ENCODE peak calls at places on chromosomes 4 and X, in nine cellular contexts. T is tibial artery; W is mammary epithelial cell; V is stimulated activated CD4-positive, alpha-beta T cell treated with anti-CD3 and anti-CD28 coated beads, TNF-alpha, amount 100 ng/mL, for 1 hour; X is neural crest cell; L is NCI-H345; B is NCI-H1930; Q is T47D; K is astrocyte of the hippocampus. O is an unnamed sample.
A peak's percentile ranks its signal among the peaks of the same experiment; 100 is the strongest.

GRCh38 chr4:26701786-26702227 is 117.9 kb downstream of the TBC1D19 start:
- DNase-seq in T (no peak), W (no peak), V (no peak), X (no peak), L (no peak), B (no peak), Q (no peak), K (no peak), O (no peak)

GRCh38 chrX:140524556-140524955 is 19.7 kb upstream of the SOX3 start:
- DNase-seq in T (no peak), W (no peak), V (no peak), X (no peak), L (no peak), B (no peak), Q (no peak), K (peak; percentile 65), O (no peak)

GRCh38 chr4:153156263-153156662 is 48.0 kb upstream of the TRIM2 start:
- DNase-seq in T (no peak), W (no peak), V (no peak), X (no peak), L (no peak), B (no peak), Q (no peak), K (peak; percentile 48), O (no peak)

GRCh38 chrX:51292421-51292820 is 40.2 kb upstream of the NUDT10 start:
- DNase-seq in T (no peak), W (no peak), V (no peak), X (no peak), L (no peak), B (no peak), Q (no peak), K (no peak), O (no peak)

GRCh38 chr4:136395212-136395722 is 1137.0 kb downstream of the PCDH18 start:
- DNase-seq in T (no peak), W (no peak), V (no peak), X (no peak), L (no peak), B (no peak), Q (no peak), K (peak; percentile 8), O (no peak)

GRCh38 chr4:14178421-14178820 is 550.9 kb upstream of the BOD1L1 start:
- DNase-seq in T (no peak), W (peak; percentile 37), V (no peak), X (no peak), L (no peak), B (no peak), Q (no peak), K (no peak), O (no peak)

GRCh38 chrX:41823402-41823801 is 99.4 kb downstream of the GPR82 start:
- DNase-seq in T (no peak), W (no peak), V (no peak), X (no peak), L (no peak), B (no peak), Q (no peak), K (no peak), O (no peak)

GRCh38 chr4:144399927-144400326 is 246.0 kb upstream of the HHIP start:
- DNase-seq in T (no peak), W (peak; percentile 95), V (no peak), X (no peak), L (peak; percentile 60), B (no peak), Q (no peak), K (peak; percentile 87), O (no peak)

GRCh38 chrX:40012039-40012799 is 85.5 kb downstream of the BCOR start:
- DNase-seq in T (peak; percentile 38), W (no peak), V (no peak), X (no peak), L (peak; percentile 26), B (no peak), Q (peak; percentile 42), K (peak; percentile 60), O (no peak)

GRCh38 chrX:17669458-17669857 is 67.8 kb upstream of the SCML1 start:
- DNase-seq in T (no peak), W (no peak), V (no peak), X (no peak), L (no peak), B (no peak), Q (no peak), K (no peak), O (no peak)

GRCh38 chr4:110636231-110636676 is 13.4 kb upstream of the PITX2 start:
- DNase-seq in T (no peak), W (no peak), V (no peak), X (no peak), L (no peak), B (no peak), Q (no peak), K (no peak), O (no peak)

GRCh38 chrX:638482-639131 is 8.0 kb downstream of the SHOX start:
- DNase-seq in T (no peak), W (no peak), V (no peak), X (no peak), L (no peak), B (no peak), Q (no peak), K (no peak), O (no peak)

GRCh38 chr4:133152330-133152791 is 3.3 kb downstream of the PCDH10 start:
- DNase-seq in T (no peak), W (no peak), V (no peak), X (peak; percentile 4), L (peak; percentile 30), B (peak; percentile 32), Q (no peak), K (peak; percentile 63), O (no peak)

GRCh38 chr4:176464748-176465147 is 145.0 kb downstream of the SPCS3 start:
- DNase-seq in T (no peak), W (no peak), V (no peak), X (no peak), L (no peak), B (no peak), Q (no peak), K (no peak), O (no peak)

GRCh38 chr4:151195801-151196200 is 81.2 kb upstream of the PRSS48 start:
- DNase-seq in T (no peak), W (peak; percentile 86), V (no peak), X (no peak), L (no peak), B (no peak), Q (no peak), K (peak; percentile 32), O (no peak)

GRCh38 chrX:153625271-153626024 is 21.6 kb upstream of the DUSP9 start:
- DNase-seq in T (no peak), W (no peak), V (no peak), X (no peak), L (no peak), B (no peak), Q (no peak), K (no peak), O (no peak)

GRCh38 chr4:74158561-74159396 is 861 bp downstream of the MTHFD2L start:
- DNase-seq in T (no peak), W (peak; percentile 37), V (no peak), X (no peak), L (no peak), B (no peak), Q (no peak), K (peak; percentile 16), O (no peak)

GRCh38 chr4:70992354-70992753 is 1.1 kb upstream of the DCK start:
- DNase-seq in T (no peak), W (peak; percentile 22), V (no peak), X (no peak), L (no peak), B (no peak), Q (no peak), K (no peak), O (no peak)

GRCh38 chr4:150229538-150229937 is 151.3 kb downstream of the DCLK2 start:
- DNase-seq in T (no peak), W (peak; percentile 46), V (no peak), X (no peak), L (no peak), B (no peak), Q (no peak), K (peak; percentile 75), O (no peak)

GRCh38 chr4:152014280-152014679 is 253.5 kb upstream of the GATB start:
- DNase-seq in T (no peak), W (no peak), V (no peak), X (no peak), L (peak; percentile 15), B (no peak), Q (no peak), K (no peak), O (no peak)

GRCh38 chrX:70253377-70254062 is 6.5 kb downstream of the P2RY4 start:
- DNase-seq in T (no peak), W (peak; percentile 67), V (no peak), X (no peak), L (no peak), B (no peak), Q (no peak), K (no peak), O (no peak)

O was measured in central memory CD8-positive, alpha-beta T cell.